ENCODE peak calls at places on chromosomes 6 and 20, in seven cellular contexts. U, X, V, D, H, E and O are unnamed samples.

GRCh38 chr6:83838727-83839126 is 14.4 kb upstream of the RIPPLY2 start:
- DNase-seq in V (no peak), H (peak; percentile 15), D (peak; percentile 21), U (no peak), E (no peak), X (no peak), O (no peak)

GRCh38 chr20:41566896-41567527 is 51.2 kb downstream of the CHD6 start:
- DNase-seq in U (no peak), E (no peak), V (no peak), X (no peak), D (no peak), H (no peak), O (no peak)

GRCh38 chr6:124795879-124796838 is 166.1 kb upstream of the RNF217 start:
- DNase-seq in U (peak; percentile 18), V (no peak), X (peak; percentile 49), D (peak; percentile 55), H (peak; percentile 1), E (peak; percentile 20), O (peak; percentile 74)

GRCh38 chr6:119523546-119523945 is 174.0 kb upstream of the MAN1A1 start:
- DNase-seq in V (no peak), H (no peak), X (no peak), E (no peak), U (no peak), D (no peak), O (no peak)

GRCh38 chr6:128421788-128422187 is 98.6 kb downstream of the PTPRK start:
- DNase-seq in H (no peak), V (no peak), E (no peak), U (no peak), D (no peak), X (no peak), O (no peak)

GRCh38 chr6:112502348-112503130 is 155.4 kb downstream of the RFPL4B start:
- DNase-seq in D (peak; percentile 47), X (no peak), U (peak; percentile 35), V (no peak), E (peak; percentile 47), H (peak; percentile 41), O (peak; percentile 40)

GRCh38 chr6:169542491-169542890 is 159.3 kb downstream of the WDR27 start:
- DNase-seq in X (no peak), E (no peak), V (no peak), H (peak; percentile 63), U (no peak), D (no peak), O (peak; percentile 36)

GRCh38 chr6:978937-979685 is 286.2 kb upstream of the EXOC2 start:
- DNase-seq in X (no peak), E (peak; percentile 1), V (no peak), D (no peak), U (no peak), H (peak; percentile 2), O (no peak)

GRCh38 chr20:4329232-4329631 is 313.9 kb upstream of the RNF24 start:
- DNase-seq in D (peak; percentile 31), E (no peak), V (no peak), X (no peak), H (no peak), U (no peak), O (peak; percentile 24)

GRCh38 chr6:167678102-167679101 is 148.3 kb upstream of the AFDN start:
- DNase-seq in H (no peak), V (no peak), U (peak; percentile 48), X (no peak), E (peak; percentile 15), D (peak; percentile 81), O (peak; percentile 64)

GRCh38 chr20:61185841-61186601 is 66.0 kb upstream of the CDH4 start:
- DNase-seq in V (no peak), U (peak; percentile 90), D (no peak), H (peak; percentile 98), E (peak; percentile 98), X (no peak), O (peak; percentile 71)

GRCh38 chr20:21352703-21353102 is 44.6 kb downstream of the NKX2-4 start:
- DNase-seq in V (no peak), D (no peak), U (peak; percentile 74), H (peak; percentile 78), E (peak; percentile 78), X (no peak), O (peak; percentile 18)

GRCh38 chr6:87909849-87910248 is 137.8 kb upstream of the SPACA1 start:
- DNase-seq in E (peak; percentile 97), H (peak; percentile 61), U (peak; percentile 79), D (no peak), V (no peak), X (no peak), O (no peak)

GRCh38 chr20:52031574-52032303 is 159.8 kb downstream of the ZFP64 start:
- DNase-seq in V (no peak), E (peak; percentile 90), H (peak; percentile 88), D (peak; percentile 13), X (no peak), U (peak; percentile 90), O (peak; percentile 95)

GRCh38 chr6:39941138-39941537 is 6.9 kb upstream of the MOCS1 start:
- DNase-seq in X (no peak), E (no peak), H (no peak), U (no peak), V (no peak), D (no peak), O (no peak)

GRCh38 chr6:169620171-169621125 is 81.4 kb downstream of the WDR27 start:
- DNase-seq in V (no peak), U (peak; percentile 15), E (peak; percentile 83), X (no peak), D (peak; percentile 43), H (peak; percentile 86), O (no peak)

GRCh38 chr6:45590225-45590624 is 212.5 kb upstream of the SUPT3H start:
- DNase-seq in E (peak; percentile 93), H (peak; percentile 92), V (no peak), X (no peak), D (no peak), U (peak; percentile 45), O (peak; percentile 58)

GRCh38 chr6:217048-217659 is 75.1 kb upstream of the DUSP22 start:
- DNase-seq in H (no peak), V (peak; percentile 23), D (peak; percentile 84), X (no peak), U (no peak), E (no peak), O (peak; percentile 17)

GRCh38 chr6:14754636-14755513 is 491.0 kb upstream of the JARID2 start:
- DNase-seq in H (no peak), V (no peak), D (no peak), U (no peak), X (no peak), E (no peak), O (no peak)

GRCh38 chr6:81049425-81050042 is 702.9 kb downstream of the TENT5A start:
- DNase-seq in E (peak; percentile 47), H (peak; percentile 8), X (no peak), V (no peak), U (no peak), D (no peak), O (peak; percentile 22)

GRCh38 chr20:48659888-48660287 is 167.9 kb downstream of the PREX1 start:
- DNase-seq in U (no peak), E (no peak), D (no peak), V (no peak), H (no peak), X (no peak), O (no peak)

GRCh38 chr6:99151634-99152344 is 197.7 kb downstream of the FAXC start:
- DNase-seq in X (no peak), V (peak; percentile 33), U (peak; percentile 11), D (peak; percentile 86), H (peak; percentile 28), E (peak; percentile 23), O (peak; percentile 67)

GRCh38 chr20:44809380-44810060 is 826 bp downstream of the RIMS4 start:
- DNase-seq in U (no peak), D (peak; percentile 67), H (no peak), E (no peak), X (no peak), V (no peak), O (no peak)

DNA sequence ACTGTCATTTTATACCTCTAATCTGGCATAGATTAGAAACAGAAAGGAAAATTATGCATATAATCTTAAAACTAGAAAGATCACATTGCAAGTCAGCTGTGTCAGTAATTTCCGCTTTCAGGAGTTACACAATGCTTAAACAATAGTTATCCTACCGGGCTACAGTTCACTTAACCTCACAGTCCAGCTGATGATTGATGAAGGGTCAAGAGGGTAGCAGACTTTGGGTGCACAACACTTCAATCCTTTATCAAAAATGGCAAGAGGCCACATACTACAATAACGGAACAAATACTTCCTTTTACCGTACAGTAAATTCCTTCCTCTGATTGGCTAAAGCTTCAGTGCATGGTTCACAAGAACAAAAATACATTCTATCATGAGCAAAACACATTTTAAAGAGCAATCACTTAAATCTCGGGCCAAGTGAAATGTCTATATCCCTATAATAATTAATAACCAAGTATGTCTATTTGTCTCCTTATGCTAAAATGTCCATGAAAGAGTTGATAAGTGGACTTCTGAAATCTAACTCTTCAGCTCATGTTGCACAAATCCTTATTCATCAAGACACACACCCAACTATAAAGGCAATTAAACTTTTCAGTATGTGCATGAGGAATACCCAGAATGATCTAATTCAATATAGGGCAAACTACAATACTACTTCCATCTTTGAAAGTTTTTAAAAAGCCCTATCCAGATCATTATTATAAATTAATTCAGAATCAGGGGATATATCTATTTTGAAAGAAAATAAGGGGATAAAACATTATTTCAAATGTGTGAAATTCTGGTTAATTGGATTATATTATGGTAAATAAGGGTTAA is 76.8 kb downstream of the HIVEP2 start:
- DNase-seq in X (no peak), U (peak; percentile 90), D (no peak), E (peak; percentile 92), H (peak; percentile 51), V (no peak), O (no peak)
- H3K4me1 ChIP-seq in X (peaks cover 47% of the 10 kb centered on the region), U (peaks cover 55% of the 10 kb centered on the region), D (peaks cover 14% of the 10 kb centered on the region), E (peaks cover 6% of the 10 kb centered on the region), H (peaks cover 14% of the 10 kb centered on the region), V (peaks cover 15% of the 10 kb centered on the region), O (no peaks in the 10 kb centered on the region)

DNA sequence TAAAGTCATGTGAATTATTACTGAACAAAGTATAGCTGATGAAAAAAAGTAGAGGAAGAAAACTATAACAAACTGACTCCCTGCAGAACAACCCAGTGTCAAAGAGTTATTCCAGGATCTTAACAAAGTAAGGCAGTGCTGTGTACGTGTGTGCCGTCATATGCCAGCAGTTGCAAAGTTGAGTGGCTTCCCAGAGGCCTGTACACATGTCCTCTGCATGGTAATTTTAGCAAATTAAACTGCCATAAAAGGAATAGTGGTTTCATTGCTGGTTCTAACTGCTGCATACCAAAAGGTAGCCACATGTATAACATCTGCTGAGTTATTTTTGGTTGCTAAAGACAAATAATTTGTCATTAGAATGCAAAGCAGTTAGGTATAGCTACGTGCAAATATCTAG is 44.8 kb downstream of the RIPOR2 start:
- DNase-seq in U (no peak), D (no peak), V (no peak), E (no peak), H (no peak), X (no peak), O (no peak)
- H3K4me1 ChIP-seq in U (peaks cover 14% of the 10 kb centered on the region), D (peaks cover 17% of the 10 kb centered on the region), V (no peaks in the 10 kb centered on the region), E (no peaks in the 10 kb centered on the region), H (peaks cover 2% of the 10 kb centered on the region), X (no peaks in the 10 kb centered on the region), O (no peaks in the 10 kb centered on the region)

GRCh38 chr6:163347021-163347446 is 67.5 kb upstream of the QKI start:
- DNase-seq in U (no peak), D (no peak), X (no peak), H (no peak), E (peak; percentile 62), V (no peak), O (no peak)
- H3K4me1 ChIP-seq in U (peaks cover 15% of the 10 kb centered on the region), D (no peaks in the 10 kb centered on the region), X (peaks cover 22% of the 10 kb centered on the region), H (no peaks in the 10 kb centered on the region), E (no peaks in the 10 kb centered on the region), V (no peaks in the 10 kb centered on the region), O (no peaks in the 10 kb centered on the region)

DNA sequence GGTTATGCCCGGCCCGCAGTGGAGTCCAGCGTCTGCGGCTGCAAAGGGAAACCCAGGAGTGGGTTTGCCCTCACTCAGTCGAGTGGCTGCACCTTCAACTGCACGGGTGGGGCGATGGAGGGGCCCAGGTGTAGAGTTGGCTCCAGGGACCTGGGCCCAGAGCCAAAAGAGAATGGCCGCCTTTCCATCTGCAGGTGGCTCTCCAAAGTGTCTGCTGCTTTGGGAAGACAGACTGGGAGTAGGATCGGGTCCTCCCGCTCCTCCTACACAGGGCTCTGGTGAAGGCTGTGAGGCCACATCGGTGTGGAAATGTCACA is 80.1 kb downstream of the PTPN1 start:
- DNase-seq in E (no peak), X (no peak), U (no peak), D (no peak), H (no peak), V (no peak), O (no peak)
- H3K4me1 ChIP-seq in E (no peaks in the 10 kb centered on the region), X (peaks cover 18% of the 10 kb centered on the region), U (no peaks in the 10 kb centered on the region), D (no peaks in the 10 kb centered on the region), H (peaks cover 3% of the 10 kb centered on the region), V (no peaks in the 10 kb centered on the region), O (no peaks in the 10 kb centered on the region)